ENCODE peak calls at places on chromosomes 3 and 15, in four cellular contexts. N, P, I and R are unnamed samples.

GRCh38 chr15:62560943-62561571 is 396.0 kb upstream of the C2CD4B start:
- DNase-seq in N (no peak), P (no peak), I (no peak), R (no peak)

GRCh38 chr3:125512135-125512920 is 7.7 kb downstream of the SNX4 start:
- DNase-seq in N (no peak), P (peak; percentile 47), I (no peak), R (no peak)

GRCh38 chr15:64187396-64188191 is 24.8 kb upstream of the PPIB start:
- DNase-seq in N (no peak), P (no peak), I (no peak), R (no peak)

GRCh38 chr3:27467545-27467944 is 16.6 kb downstream of the SLC4A7 start:
- DNase-seq in N (no peak), P (no peak), I (no peak), R (no peak)

GRCh38 chr15:70538278-70538677 is 225.1 kb downstream of the UACA start:
- DNase-seq in N (no peak), P (no peak), I (no peak), R (no peak)

GRCh38 chr3:127484601-127485388 is 105.7 kb downstream of the TPRA1 start:
- DNase-seq in N (no peak), P (peak; percentile 8), I (no peak), R (no peak)

GRCh38 chr3:47910777-47911440 is 105.3 kb downstream of the MAP4 start:
- DNase-seq in N (no peak), P (peak; percentile 93), I (no peak), R (peak; percentile 75)

GRCh38 chr3:141308588-141309218 is 59.6 kb upstream of the ZBTB38 start:
- DNase-seq in N (peak; percentile 82), P (no peak), I (peak; percentile 56), R (no peak)

GRCh38 chr3:58386966-58387365 is 46.7 kb downstream of the PDHB start:
- DNase-seq in N (no peak), P (peak; percentile 83), I (peak; percentile 50), R (peak; percentile 21)

GRCh38 chr3:49132437-49133225 is at the start of gene LAMB2:
- DNase-seq in N (peak; percentile 63), P (peak; percentile 82), I (peak; percentile 83), R (peak; percentile 31)

GRCh38 chr3:32109256-32109655 is 2.8 kb downstream of the GPD1L start:
- DNase-seq in N (peak; percentile 78), P (peak; percentile 77), I (peak; percentile 94), R (no peak)

GRCh38 chr3:12515631-12516030 is 29.7 kb downstream of the MKRN2OS start:
- DNase-seq in N (no peak), P (no peak), I (no peak), R (no peak)

GRCh38 chr3:53834429-53835095 is 11.7 kb downstream of the CHDH start:
- DNase-seq in N (no peak), P (no peak), I (no peak), R (no peak)

GRCh38 chr15:58724471-58724870 is 25.0 kb downstream of the ADAM10 start:
- DNase-seq in N (no peak), P (peak; percentile 56), I (no peak), R (no peak)

GRCh38 chr15:67018451-67018850 is 47.0 kb upstream of the SMAD3 start:
- DNase-seq in N (no peak), P (no peak), I (no peak), R (no peak)

GRCh38 chr15:70497661-70498060 is 265.7 kb downstream of the UACA start:
- DNase-seq in N (no peak), P (no peak), I (no peak), R (no peak)

GRCh38 chr3:150330174-150330573 is 77.9 kb upstream of the TSC22D2 start:
- DNase-seq in N (no peak), P (no peak), I (no peak), R (no peak)

GRCh38 chr3:54822206-54822605 is 105.7 kb downstream of the LRTM1 start:
- DNase-seq in N (no peak), P (peak; percentile 65), I (no peak), R (no peak)

GRCh38 chr15:60889506-60889905 is 339.6 kb downstream of the RORA start:
- DNase-seq in N (no peak), P (no peak), I (no peak), R (no peak)

GRCh38 chr3:25782938-25783660 is at the start of gene NGLY1:
- DNase-seq in N (peak; percentile 91), P (peak; percentile 59), I (peak; percentile 90), R (peak; percentile 31)

GRCh38 chr3:125059488-125060245 is 3.9 kb upstream of the HEG1 start:
- DNase-seq in N (no peak), P (no peak), I (no peak), R (no peak)

GRCh38 chr15:48717458-48717857 is 71.9 kb upstream of the FBN1 start:
- DNase-seq in N (no peak), P (no peak), I (no peak), R (no peak)
- TF ChIP-seq CTCF in N (no peak), P (peak; percentile 34), I (no peak), R (no peak)

GRCh38 chr3:44762690-44763089 is 1.1 kb downstream of the KIF15 start:
- DNase-seq in N (no peak), P (no peak), I (no peak), R (no peak)
- H3K4me3 ChIP-seq in N (no peak overlapping the region), P (peak overlapping the region; percentile 96), I (no peak overlapping the region), R (peak overlapping the region; percentile 93)

DNA sequence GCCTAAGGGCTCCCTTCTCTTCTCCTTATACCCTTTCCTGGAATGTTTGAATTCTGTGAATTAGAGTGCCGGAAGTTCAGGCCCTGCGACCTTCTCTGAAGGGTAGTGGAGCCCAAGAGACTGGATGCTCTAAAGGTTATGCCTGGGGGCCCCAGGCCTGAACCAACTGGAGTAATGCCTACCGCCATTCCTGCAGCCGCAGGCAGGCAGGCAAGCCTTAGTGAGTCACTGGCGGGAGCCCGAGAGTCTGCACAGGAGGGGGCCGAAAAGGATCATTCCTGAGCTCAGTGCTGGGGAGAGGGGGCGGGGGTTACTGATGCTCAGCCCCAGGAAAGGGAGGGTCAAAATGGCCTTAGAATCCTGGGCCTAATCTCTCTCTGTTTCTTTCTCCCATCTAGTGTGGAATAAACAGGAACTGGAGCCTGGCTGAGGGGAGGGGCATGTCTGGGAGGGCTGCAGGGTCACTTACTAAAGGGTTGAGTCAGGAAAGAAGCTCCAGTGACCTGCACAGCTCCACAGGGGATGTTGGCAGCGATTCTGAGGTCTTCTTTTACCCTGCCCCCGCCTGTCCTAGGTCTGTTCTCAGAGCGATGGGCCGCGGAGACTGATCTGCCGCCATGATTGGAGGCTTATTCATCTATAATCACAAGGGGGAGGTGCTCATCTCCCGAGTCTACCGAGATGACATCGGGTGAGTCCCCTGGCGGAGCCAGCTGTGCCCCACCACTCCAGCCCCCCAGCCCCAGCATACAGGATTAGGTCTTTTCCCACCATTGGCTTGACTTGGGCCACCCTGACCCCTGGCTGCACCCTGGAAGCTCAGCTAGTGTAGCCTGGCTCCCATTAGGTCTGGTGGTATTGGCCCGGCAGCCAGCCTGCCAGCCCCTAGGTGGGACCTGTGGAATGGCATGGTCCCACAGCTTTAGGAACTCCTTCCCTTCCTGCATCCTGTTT is 2.0 kb downstream of the AP2M1 start:
- DNase-seq in N (no peak), P (peak; percentile 90), I (peak; percentile 83), R (peak; percentile 78)
- H3K36me3 ChIP-seq in N (peaks cover 34% of the 10 kb centered on the region), P (peaks cover 41% of the 10 kb centered on the region), I (peaks cover 64% of the 10 kb centered on the region), R (peaks cover 10% of the 10 kb centered on the region)

GRCh38 chr3:114213669-114214541 is 23.5 kb downstream of the ZNF80 start:
- DNase-seq in N (no peak), P (peak; percentile 77), I (no peak), R (peak; percentile 91)
- TF ChIP-seq CTCF in N (no peak), P (no peak), I (no peak), R (peak; percentile 4)

GRCh38 chr15:65787260-65787659 is 4.8 kb downstream of the DENND4A start:
- DNase-seq in N (no peak), P (no peak), I (no peak), R (no peak)

GRCh38 chr15:65791335-65792129 is 561 bp downstream of the DENND4A start:
- DNase-seq in N (peak; percentile 77), P (peak; percentile 35), I (peak; percentile 67), R (no peak)

GRCh38 chr15:65790692-65791334 is 1.3 kb downstream of the DENND4A start:
- DNase-seq in N (no peak), P (no peak), I (no peak), R (no peak)

GRCh38 chr15:65789105-65789504 is 3.0 kb downstream of the DENND4A start:
- DNase-seq in N (no peak), P (no peak), I (no peak), R (no peak)

GRCh38 chr15:65789759-65790158 is 2.3 kb downstream of the DENND4A start:
- DNase-seq in N (no peak), P (no peak), I (no peak), R (no peak)
- H3K4me3 ChIP-seq in N (no peak overlapping the region), P (no peak overlapping the region), I (no peak overlapping the region), R (no peak overlapping the region)

DNA sequence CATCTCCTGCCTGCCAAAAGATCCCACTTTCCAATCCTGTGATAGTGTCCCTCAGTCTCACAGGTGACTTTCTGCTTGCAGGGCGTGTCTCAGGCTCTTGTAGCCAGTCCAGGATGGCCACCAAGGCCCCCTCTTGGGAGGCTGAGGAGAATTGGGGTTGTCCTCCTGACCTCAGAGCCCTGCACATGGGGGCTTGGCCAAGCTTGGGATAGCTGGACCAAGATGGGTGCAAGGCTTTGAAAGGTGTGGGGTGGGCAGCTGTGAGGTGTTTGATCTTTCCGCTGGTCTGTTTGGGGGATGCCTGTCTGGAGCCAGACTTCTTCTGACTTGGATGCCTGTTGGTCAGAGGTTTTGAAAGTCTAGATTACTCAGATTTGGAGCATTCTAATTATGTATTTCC is 12.0 kb upstream of the CPNE9 start:
- DNase-seq in N (no peak), P (no peak), I (no peak), R (no peak)
- H3K36me3 ChIP-seq in N (peaks cover 63% of the 10 kb centered on the region), P (peaks cover 24% of the 10 kb centered on the region), I (peaks cover 99% of the 10 kb centered on the region), R (peaks cover 2% of the 10 kb centered on the region)

DNA sequence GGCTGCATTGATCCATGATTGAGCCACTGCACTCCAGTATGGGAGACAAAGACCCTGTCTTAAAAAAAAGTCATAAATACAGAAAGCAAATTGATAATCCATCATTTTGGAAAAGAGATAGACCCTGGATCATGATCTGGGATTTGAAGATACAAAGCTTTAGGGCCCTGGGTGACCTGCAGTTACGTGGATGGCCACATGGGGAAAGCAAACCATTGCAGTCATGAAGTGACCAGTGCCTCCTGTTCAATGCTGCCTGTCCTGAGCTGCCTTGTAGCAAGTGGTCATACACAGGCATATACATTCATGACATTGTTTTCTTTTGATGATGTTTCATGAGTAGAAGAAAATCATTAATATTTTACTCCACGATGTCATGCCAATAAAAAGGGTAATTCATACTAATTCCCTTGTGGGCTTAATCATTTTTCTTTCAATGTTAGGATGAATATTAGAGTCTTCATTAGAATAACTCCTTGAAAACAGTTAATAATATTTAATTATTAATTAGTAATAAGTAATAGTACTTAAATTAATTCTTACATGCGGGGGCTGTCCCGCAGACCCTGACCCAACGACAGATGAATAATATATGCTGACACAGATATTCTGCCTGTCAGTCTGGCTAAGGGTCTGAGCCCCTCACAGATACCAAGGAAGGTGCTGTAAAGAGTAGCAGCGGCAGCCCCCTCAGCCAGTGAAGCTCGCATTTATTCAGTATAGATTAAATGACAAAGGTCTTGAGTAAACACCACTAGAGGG is 109.0 kb upstream of the UNC13C start:
- DNase-seq in N (no peak), P (no peak), I (no peak), R (no peak)
- TF ChIP-seq CTCF in N (no peak), P (peak; percentile 13), I (no peak), R (peak; percentile 33)